ENCODE peak calls at places on chromosomes 1 and 21, in six cellular contexts. X is adipocyte, W is skeletal muscle cell, V is GM12865, U is mesenchymal stem cell, P is pancreas. N is an unnamed sample.

GRCh38 chr1:35883681-35884155 is 709 bp downstream of the AGO1 start:
- DNase-seq in U (peak), P (peak), X (peak), W (no peak), V (peak), N (peak)

GRCh38 chr1:227934476-227935313 is 13.0 kb downstream of the WNT9A start:
- DNase-seq in P (no peak), U (peak), V (no peak), W (peak), X (peak), N (peak)

GRCh38 chr1:242428403-242429190 is 95.9 kb downstream of the PLD5 start:
- DNase-seq in U (no peak), W (no peak), V (no peak), X (no peak), P (no peak), N (no peak)

GRCh38 chr1:117077267-117077666 is 17.1 kb downstream of the TTF2 start:
- DNase-seq in P (no peak), U (peak), X (peak), W (peak), V (no peak), N (peak)

GRCh38 chr1:219788091-219788490 is 140.3 kb downstream of the SLC30A10 start:
- DNase-seq in P (no peak), X (no peak), V (no peak), U (peak), W (no peak), N (no peak)

GRCh38 chr1:29677028-29678024 is 441.0 kb downstream of the PTPRU start:
- DNase-seq in W (no peak), P (no peak), V (no peak), X (no peak), U (no peak), N (no peak)

GRCh38 chr1:88685239-88685604 is 1.1 kb downstream of the PKN2 start:
- DNase-seq in W (no peak), P (no peak), V (peak), U (peak), X (peak), N (peak)

GRCh38 chr1:89962742-89963075 is 32.2 kb upstream of the ZNF326 start:
- DNase-seq in V (no peak), W (no peak), X (peak), P (no peak), U (peak), N (no peak)

GRCh38 chr1:32933742-32934322 is 30.8 kb downstream of the RNF19B start:
- DNase-seq in W (no peak), P (no peak), X (peak), V (no peak), U (peak), N (peak)

DNA sequence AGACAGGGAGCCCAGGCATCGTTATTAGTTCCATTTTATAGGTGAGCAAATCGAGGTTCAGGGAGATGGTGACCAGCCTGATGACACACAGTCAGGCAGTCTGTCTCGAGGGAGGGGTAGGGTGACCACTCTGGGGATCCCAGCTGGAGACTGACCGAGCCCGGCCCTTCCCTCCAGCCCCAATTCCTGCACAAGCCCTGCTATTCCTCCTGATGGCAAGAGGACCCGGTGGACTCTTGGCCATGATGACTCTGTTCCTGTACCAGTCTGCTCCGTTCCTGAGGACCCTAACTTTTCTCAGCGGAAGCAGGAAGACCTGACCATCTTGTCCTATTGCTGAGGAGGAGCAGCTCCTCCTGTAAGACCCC is 391 bp downstream of the AGT start:
- DNase-seq in X (no peak), W (no peak), P (no peak), U (no peak), V (no peak), N (no peak)
- H3K4me3 ChIP-seq in X (peak), W (no peak), P (no peak), U (no peak), V (no peak), N (no peak)

DNA sequence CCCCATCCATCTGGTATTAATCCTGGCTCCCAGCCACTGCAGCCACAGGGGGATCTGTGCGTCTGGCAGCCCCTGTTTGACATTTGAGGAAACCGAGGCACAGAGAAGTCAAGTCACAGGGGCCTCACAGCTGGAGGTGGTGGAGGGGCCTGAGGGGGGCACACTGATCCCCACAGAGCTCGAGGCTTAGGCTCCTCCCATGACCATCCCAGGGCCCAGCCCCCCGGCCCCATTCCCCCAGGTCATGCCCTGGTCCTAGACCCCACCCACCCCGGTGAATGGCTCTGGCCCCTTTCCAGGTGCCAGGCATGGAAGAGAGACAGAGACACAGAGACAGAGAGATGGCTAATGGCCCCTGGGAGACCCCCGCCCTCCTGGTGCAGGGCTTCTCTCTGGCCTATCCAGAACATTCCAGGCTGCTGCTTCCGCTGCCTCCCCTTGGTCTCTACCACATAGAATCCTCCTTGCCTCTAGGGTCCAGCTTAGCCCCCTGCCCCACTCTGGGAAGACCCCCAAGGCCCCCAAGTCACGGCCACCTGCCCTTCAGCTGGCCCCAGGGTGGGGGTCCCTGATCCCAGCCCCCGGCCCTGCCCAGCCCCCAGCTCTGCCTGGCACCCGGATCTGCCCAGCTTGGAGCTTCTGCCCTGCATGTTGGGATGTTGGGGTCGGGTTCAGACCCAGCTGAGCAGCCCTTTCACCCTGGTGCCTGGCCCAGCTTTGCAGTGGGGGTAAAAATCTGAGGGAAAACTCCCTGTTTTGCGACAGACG is 29.2 kb upstream of the LRRC3 start:
- DNase-seq in P (no peak), U (no peak), V (no peak), X (no peak), W (no peak), N (no peak)
- H3K4me3 ChIP-seq in P (no peak), U (no peak), V (no peak), X (no peak), W (no peak), N (no peak)

GRCh38 chr21:19010996-19011395 is 607.4 kb upstream of the TMPRSS15 start:
- DNase-seq in W (no peak), X (no peak), U (no peak), P (no peak), V (no peak), N (no peak)
- H3K4me3 ChIP-seq in W (no peak), X (no peak), U (no peak), P (no peak), V (no peak), N (no peak)

GRCh38 chr1:231050395-231050794 is 10.3 kb upstream of the FAM89A start:
- DNase-seq in U (no peak), P (no peak), X (no peak), V (no peak), W (no peak), N (no peak)
- H3K4me3 ChIP-seq in U (no peak), P (no peak), X (no peak), V (no peak), W (no peak), N (no peak)

GRCh38 chr1:5890346-5891106 is 101.7 kb downstream of the NPHP4 start:
- DNase-seq in P (no peak), X (no peak), W (no peak), V (no peak), U (no peak), N (no peak)
- H3K4me3 ChIP-seq in P (no peak), X (no peak), W (no peak), V (no peak), U (no peak), N (no peak)